ENCODE peak calls at places on chromosomes 12 and 14, in four cellular contexts. One of them, this sample, is unnamed.

GRCh38 chr14:77204457-77204796 is 22.8 kb downstream of the TMEM63C start:
- DNase-seq in uterus: no peak
- DNase-seq in Peyer's patch: no peak
- DNase-seq in breast epithelium: no peak
- DNase-seq in this sample: no peak

GRCh38 chr12:123269395-123269892 is 2.2 kb downstream of the CDK2AP1 start:
- DNase-seq in uterus: peak
- DNase-seq in Peyer's patch: peak
- DNase-seq in breast epithelium: peak
- DNase-seq in this sample: no peak

GRCh38 chr12:97982684-97983083 is 520.1 kb downstream of the RMST start:
- DNase-seq in uterus: no peak
- DNase-seq in Peyer's patch: no peak
- DNase-seq in breast epithelium: no peak
- DNase-seq in this sample: no peak

GRCh38 chr14:29236848-29237247 is 470.3 kb downstream of the FOXG1 start:
- DNase-seq in uterus: no peak
- DNase-seq in Peyer's patch: no peak
- DNase-seq in breast epithelium: no peak
- DNase-seq in this sample: no peak

GRCh38 chr14:60805881-60806569 is 71.5 kb downstream of the MNAT1 start:
- DNase-seq in uterus: no peak
- DNase-seq in Peyer's patch: no peak
- DNase-seq in breast epithelium: no peak
- DNase-seq in this sample: peak

GRCh38 chr12:92158711-92159534 is 13.3 kb upstream of the BTG1 start:
- DNase-seq in uterus: no peak
- DNase-seq in Peyer's patch: no peak
- DNase-seq in breast epithelium: no peak
- DNase-seq in this sample: no peak

GRCh38 chr12:124622326-124622725 is 54.9 kb upstream of the NCOR2 start:
- DNase-seq in uterus: no peak
- DNase-seq in Peyer's patch: no peak
- DNase-seq in breast epithelium: no peak
- DNase-seq in this sample: no peak

GRCh38 chr14:99717682-99718013 is 33.5 kb downstream of the CYP46A1 start:
- DNase-seq in uterus: no peak
- DNase-seq in Peyer's patch: no peak
- DNase-seq in breast epithelium: no peak
- DNase-seq in this sample: no peak

GRCh38 chr14:94768521-94769412 is 1.1 kb downstream of the GSC start:
- DNase-seq in uterus: no peak
- DNase-seq in Peyer's patch: no peak
- DNase-seq in breast epithelium: no peak
- DNase-seq in this sample: no peak

GRCh38 chr12:63869656-63870055 is 25.2 kb downstream of the SRGAP1 start:
- DNase-seq in uterus: no peak
- DNase-seq in Peyer's patch: no peak
- DNase-seq in breast epithelium: no peak
- DNase-seq in this sample: no peak

GRCh38 chr12:116436561-116437249 is 122.5 kb upstream of the MAP1LC3B2 start:
- DNase-seq in uterus: no peak
- DNase-seq in Peyer's patch: peak
- DNase-seq in breast epithelium: no peak
- DNase-seq in this sample: no peak

GRCh38 chr12:43289412-43289811 is 262.6 kb downstream of the ADAMTS20 start:
- DNase-seq in uterus: peak
- DNase-seq in Peyer's patch: no peak
- DNase-seq in breast epithelium: no peak
- DNase-seq in this sample: no peak

GRCh38 chr12:99553461-99553860 is 94.1 kb upstream of the GARIN6 start:
- DNase-seq in uterus: no peak
- DNase-seq in Peyer's patch: no peak
- DNase-seq in breast epithelium: no peak
- DNase-seq in this sample: no peak

GRCh38 chr14:56207626-56208297 is 89.6 kb downstream of the PELI2 start:
- DNase-seq in uterus: no peak
- DNase-seq in Peyer's patch: peak
- DNase-seq in breast epithelium: no peak
- DNase-seq in this sample: no peak

GRCh38 chr12:75483411-75483810 is 2.9 kb downstream of the GLIPR1 start:
- DNase-seq in uterus: peak
- DNase-seq in Peyer's patch: no peak
- DNase-seq in breast epithelium: no peak
- DNase-seq in this sample: no peak

GRCh38 chr12:122827258-122827657 is 8.0 kb upstream of the HIP1R start:
- DNase-seq in uterus: no peak
- DNase-seq in Peyer's patch: peak
- DNase-seq in breast epithelium: no peak
- DNase-seq in this sample: no peak

GRCh38 chr12:53327435-53328042 is 6.1 kb upstream of the AAAS start:
- DNase-seq in uterus: no peak
- DNase-seq in Peyer's patch: no peak
- DNase-seq in breast epithelium: no peak
- DNase-seq in this sample: no peak

GRCh38 chr12:4438834-4439596 is 6.6 kb downstream of the FGF6 start:
- DNase-seq in uterus: no peak
- DNase-seq in Peyer's patch: peak
- DNase-seq in breast epithelium: no peak
- DNase-seq in this sample: no peak

GRCh38 chr12:57240069-57240921 is 10.7 kb downstream of the STAC3 start:
- DNase-seq in uterus: no peak
- DNase-seq in Peyer's patch: peak
- DNase-seq in breast epithelium: no peak
- DNase-seq in this sample: no peak

GRCh38 chr14:95830386-95830785 is 46.2 kb upstream of the TUNAR start:
- DNase-seq in uterus: no peak
- DNase-seq in Peyer's patch: no peak
- DNase-seq in breast epithelium: no peak
- DNase-seq in this sample: no peak

GRCh38 chr14:28102814-28103213 is 663.8 kb upstream of the FOXG1 start:
- DNase-seq in uterus: no peak
- DNase-seq in Peyer's patch: no peak
- DNase-seq in breast epithelium: no peak
- DNase-seq in this sample: peak

GRCh38 chr12:47838286-47838931 is 18.7 kb upstream of the HDAC7 start:
- DNase-seq in uterus: no peak
- DNase-seq in Peyer's patch: no peak
- DNase-seq in breast epithelium: no peak
- DNase-seq in this sample: peak

GRCh38 chr14:56374421-56374820 is 205.2 kb upstream of the TMEM260 start:
- DNase-seq in uterus: no peak
- DNase-seq in Peyer's patch: no peak
- DNase-seq in breast epithelium: no peak
- DNase-seq in this sample: no peak

GRCh38 chr12:95202691-95203476 is 14.4 kb downstream of the FGD6 start:
- DNase-seq in uterus: no peak
- DNase-seq in Peyer's patch: no peak
- DNase-seq in breast epithelium: no peak
- DNase-seq in this sample: no peak

GRCh38 chr14:88824314-88825077 is at the start of gene TTC8:
- DNase-seq in uterus: peak
- DNase-seq in Peyer's patch: peak
- DNase-seq in breast epithelium: peak
- DNase-seq in this sample: peak

GRCh38 chr14:97290977-97291376 is 493.8 kb downstream of the VRK1 start:
- DNase-seq in uterus: no peak
- DNase-seq in Peyer's patch: no peak
- DNase-seq in breast epithelium: no peak
- DNase-seq in this sample: no peak

GRCh38 chr12:2974560-2974971 is 15.4 kb downstream of the TEAD4 start:
- DNase-seq in uterus: no peak
- DNase-seq in Peyer's patch: no peak
- DNase-seq in breast epithelium: no peak
- DNase-seq in this sample: peak

GRCh38 chr12:16324772-16325171 is 22.7 kb upstream of the MGST1 start:
- DNase-seq in uterus: no peak
- DNase-seq in Peyer's patch: no peak
- DNase-seq in breast epithelium: no peak
- DNase-seq in this sample: no peak

GRCh38 chr12:58066296-58066695 is 124.9 kb downstream of the ATP23 start:
- DNase-seq in uterus: no peak
- DNase-seq in Peyer's patch: no peak
- DNase-seq in breast epithelium: no peak
- DNase-seq in this sample: no peak

GRCh38 chr12:51324953-51325352 is 979 bp upstream of the BIN2 start:
- DNase-seq in uterus: no peak
- DNase-seq in Peyer's patch: no peak
- DNase-seq in breast epithelium: no peak
- DNase-seq in this sample: no peak

GRCh38 chr12:51323317-51323960 is 535 bp downstream of the BIN2 start:
- DNase-seq in uterus: no peak
- DNase-seq in Peyer's patch: peak
- DNase-seq in breast epithelium: no peak
- DNase-seq in this sample: no peak

GRCh38 chr12:51321882-51322281 is 2.1 kb downstream of the BIN2 start:
- DNase-seq in uterus: no peak
- DNase-seq in Peyer's patch: no peak
- DNase-seq in breast epithelium: no peak
- DNase-seq in this sample: no peak

GRCh38 chr12:51322452-51322851 is 1.5 kb downstream of the BIN2 start:
- DNase-seq in uterus: no peak
- DNase-seq in Peyer's patch: no peak
- DNase-seq in breast epithelium: no peak
- DNase-seq in this sample: no peak

GRCh38 chr12:51323966-51324895 is at the start of gene BIN2:
- DNase-seq in uterus: peak
- DNase-seq in Peyer's patch: peak
- DNase-seq in breast epithelium: no peak
- DNase-seq in this sample: no peak
- TF ChIP-seq POLR2A in uterus: no peak
- TF ChIP-seq POLR2A in Peyer's patch: no peak
- TF ChIP-seq POLR2A in breast epithelium: no peak
- TF ChIP-seq POLR2A in this sample: no peak

GRCh38 chr14:104665663-104666522 is 23.5 kb upstream of the INF2 start:
- DNase-seq in uterus: no peak
- DNase-seq in Peyer's patch: peak
- DNase-seq in breast epithelium: no peak
- DNase-seq in this sample: peak
- TF ChIP-seq POLR2A in uterus: no peak
- TF ChIP-seq POLR2A in Peyer's patch: no peak
- TF ChIP-seq POLR2A in breast epithelium: no peak
- TF ChIP-seq POLR2A in this sample: no peak

DNA sequence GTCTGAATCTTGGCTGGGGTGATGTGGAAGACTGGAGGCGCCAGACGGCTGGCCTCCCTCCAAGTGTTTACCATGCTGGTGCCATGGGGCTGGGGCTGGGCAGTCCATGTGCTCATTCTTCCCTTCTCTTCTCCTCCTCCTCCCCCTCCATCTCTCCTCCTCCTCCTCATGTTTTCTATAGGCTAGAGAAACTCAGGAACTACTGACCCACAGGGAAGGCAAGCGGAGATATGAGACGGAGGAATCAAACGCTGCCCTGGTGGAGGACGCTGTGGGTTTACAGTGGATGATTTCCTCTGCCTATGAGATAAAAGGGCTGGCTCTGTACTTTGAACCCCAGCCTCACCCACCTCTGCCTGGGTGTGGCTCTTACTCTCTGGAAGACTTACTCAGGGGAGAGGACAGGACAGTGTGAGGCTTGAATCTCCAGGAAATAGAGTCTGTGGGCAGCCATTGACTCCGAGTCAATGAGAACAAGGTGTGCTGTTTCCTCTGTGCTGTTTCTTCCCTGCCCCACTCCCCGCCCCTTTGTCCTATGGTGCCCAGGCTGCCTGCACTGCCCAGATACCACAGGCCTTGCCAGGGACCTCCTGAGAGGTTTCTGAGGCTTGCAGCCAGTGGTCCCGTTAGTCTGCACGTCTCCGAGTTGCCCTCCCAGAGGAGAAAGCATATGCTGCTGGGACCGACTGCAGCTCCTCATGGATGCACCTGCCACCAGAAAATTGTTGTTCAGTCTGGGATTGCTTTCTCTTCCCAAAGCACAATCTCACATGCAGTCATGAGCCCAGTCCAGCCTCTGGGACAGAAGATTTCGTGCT is 132.6 kb upstream of the ARHGAP5 start:
- DNase-seq in uterus: no peak
- DNase-seq in Peyer's patch: peak
- DNase-seq in breast epithelium: no peak
- DNase-seq in this sample: no peak
- TF ChIP-seq POLR2A in uterus: no peak
- TF ChIP-seq POLR2A in Peyer's patch: peak
- TF ChIP-seq POLR2A in breast epithelium: no peak
- TF ChIP-seq POLR2A in this sample: no peak

GRCh38 chr12:104288635-104289258 is 14.8 kb upstream of the EID3 start:
- DNase-seq in uterus: peak
- DNase-seq in Peyer's patch: peak
- DNase-seq in breast epithelium: peak
- DNase-seq in this sample: peak
- TF ChIP-seq POLR2A in uterus: peak
- TF ChIP-seq POLR2A in Peyer's patch: peak
- TF ChIP-seq POLR2A in breast epithelium: peak
- TF ChIP-seq POLR2A in this sample: peak

DNA sequence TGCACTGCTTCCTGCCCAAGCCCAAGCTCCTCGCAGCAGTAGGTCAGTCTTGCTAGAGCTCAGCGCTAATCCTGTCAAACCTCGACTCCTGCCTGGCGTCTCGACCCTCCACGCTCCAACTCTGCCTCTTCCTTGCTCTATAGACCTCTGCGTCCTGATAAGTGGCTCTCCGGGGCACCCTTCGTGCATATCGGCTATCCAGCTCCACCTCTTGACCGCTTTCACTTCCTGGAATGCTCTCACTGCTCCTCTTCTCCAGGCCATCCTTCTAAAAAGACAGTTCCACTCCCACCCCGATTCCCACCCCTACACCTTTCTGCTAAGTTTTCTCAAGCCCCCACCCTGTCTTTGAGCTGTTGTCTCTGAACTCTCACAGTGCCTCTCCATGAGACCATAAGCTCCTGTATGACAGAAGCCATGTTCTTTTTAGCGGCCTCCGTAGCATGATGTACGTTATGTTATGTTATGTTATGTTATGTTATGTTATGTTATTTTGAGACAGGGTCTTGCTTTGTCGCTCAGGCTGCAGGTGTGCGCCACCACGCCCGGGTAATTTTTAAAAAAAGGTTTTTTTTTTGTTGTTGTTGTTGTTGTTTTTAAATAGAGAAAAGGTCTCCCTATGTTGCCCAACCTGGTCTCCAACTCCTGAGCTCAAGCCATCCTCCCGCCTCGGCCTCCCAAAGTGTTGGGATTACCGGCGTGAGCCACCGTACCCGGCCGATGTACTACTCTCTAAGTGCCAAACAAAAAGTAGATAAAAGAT is 601 bp downstream of the COX14 start:
- DNase-seq in uterus: no peak
- DNase-seq in Peyer's patch: peak
- DNase-seq in breast epithelium: no peak
- DNase-seq in this sample: no peak
- TF ChIP-seq POLR2A in uterus: no peak
- TF ChIP-seq POLR2A in Peyer's patch: no peak
- TF ChIP-seq POLR2A in breast epithelium: no peak
- TF ChIP-seq POLR2A in this sample: no peak